ENCODE peak calls at places on chromosomes 2 and 18, in eight cellular contexts. One of them, this sample, is unnamed.

GRCh38 chr2:241771286-241772062 is 5.1 kb upstream of the GAL3ST2 start:
- DNase-seq in activated T-helper 2 cell treated with anti-CD3 and anti-CD28 coated beads, Interferon-gamma antibody, Interleukin-2, Interleukin-4, amounts not matched to agents 10 μg/mL and 5 μg/mL and 100 μg/mL, durations not matched to agents 14 hours and 24 hours and 36 hours: no peak
- DNase-seq in heart left ventricle: no peak
- DNase-seq in stimulated activated naive CD8-positive, alpha-beta T cell treated with anti-CD3 and anti-CD28 coated beads, Interleukin-15, amount 100 ng/mL, for 72 hours: no peak
- DNase-seq in GM23338: no peak
- DNase-seq in fibroblast of gingiva: peak
- DNase-seq in left lobe of liver: peak
- DNase-seq in aorta: no peak
- DNase-seq in this sample: no peak

GRCh38 chr2:31312898-31313297 is 78.9 kb downstream of the EHD3 start:
- DNase-seq in heart left ventricle: no peak
- DNase-seq in stimulated activated naive CD8-positive, alpha-beta T cell treated with anti-CD3 and anti-CD28 coated beads, Interleukin-15, amount 100 ng/mL, for 72 hours: no peak
- DNase-seq in left lobe of liver: no peak
- DNase-seq in activated T-helper 2 cell treated with anti-CD3 and anti-CD28 coated beads, Interferon-gamma antibody, Interleukin-2, Interleukin-4, amounts not matched to agents 10 μg/mL and 5 μg/mL and 100 μg/mL, durations not matched to agents 14 hours and 24 hours and 36 hours: no peak
- DNase-seq in fibroblast of gingiva: peak
- DNase-seq in GM23338: no peak
- DNase-seq in aorta: no peak
- DNase-seq in this sample: no peak

GRCh38 chr2:1595274-1595673 is 149.0 kb downstream of the PXDN start:
- DNase-seq in heart left ventricle: no peak
- DNase-seq in GM23338: no peak
- DNase-seq in left lobe of liver: no peak
- DNase-seq in fibroblast of gingiva: no peak
- DNase-seq in aorta: no peak
- DNase-seq in activated T-helper 2 cell treated with anti-CD3 and anti-CD28 coated beads, Interferon-gamma antibody, Interleukin-2, Interleukin-4, amounts not matched to agents 10 μg/mL and 5 μg/mL and 100 μg/mL, durations not matched to agents 14 hours and 24 hours and 36 hours: no peak
- DNase-seq in stimulated activated naive CD8-positive, alpha-beta T cell treated with anti-CD3 and anti-CD28 coated beads, Interleukin-15, amount 100 ng/mL, for 72 hours: no peak
- DNase-seq in this sample: no peak

GRCh38 chr2:25454824-25455611 is 113.3 kb upstream of the DNMT3A start:
- DNase-seq in activated T-helper 2 cell treated with anti-CD3 and anti-CD28 coated beads, Interferon-gamma antibody, Interleukin-2, Interleukin-4, amounts not matched to agents 10 μg/mL and 5 μg/mL and 100 μg/mL, durations not matched to agents 14 hours and 24 hours and 36 hours: no peak
- DNase-seq in heart left ventricle: no peak
- DNase-seq in stimulated activated naive CD8-positive, alpha-beta T cell treated with anti-CD3 and anti-CD28 coated beads, Interleukin-15, amount 100 ng/mL, for 72 hours: no peak
- DNase-seq in aorta: no peak
- DNase-seq in fibroblast of gingiva: no peak
- DNase-seq in left lobe of liver: no peak
- DNase-seq in GM23338: no peak
- DNase-seq in this sample: no peak

GRCh38 chr2:108354171-108354570 is 23.6 kb upstream of the SULT1C4 start:
- DNase-seq in aorta: no peak
- DNase-seq in heart left ventricle: no peak
- DNase-seq in stimulated activated naive CD8-positive, alpha-beta T cell treated with anti-CD3 and anti-CD28 coated beads, Interleukin-15, amount 100 ng/mL, for 72 hours: no peak
- DNase-seq in GM23338: no peak
- DNase-seq in left lobe of liver: no peak
- DNase-seq in activated T-helper 2 cell treated with anti-CD3 and anti-CD28 coated beads, Interferon-gamma antibody, Interleukin-2, Interleukin-4, amounts not matched to agents 10 μg/mL and 5 μg/mL and 100 μg/mL, durations not matched to agents 14 hours and 24 hours and 36 hours: no peak
- DNase-seq in fibroblast of gingiva: peak
- DNase-seq in this sample: no peak

GRCh38 chr2:120431386-120432292 is 85.7 kb downstream of the INHBB start:
- DNase-seq in GM23338: no peak
- DNase-seq in left lobe of liver: peak
- DNase-seq in stimulated activated naive CD8-positive, alpha-beta T cell treated with anti-CD3 and anti-CD28 coated beads, Interleukin-15, amount 100 ng/mL, for 72 hours: no peak
- DNase-seq in heart left ventricle: no peak
- DNase-seq in fibroblast of gingiva: no peak
- DNase-seq in aorta: no peak
- DNase-seq in activated T-helper 2 cell treated with anti-CD3 and anti-CD28 coated beads, Interferon-gamma antibody, Interleukin-2, Interleukin-4, amounts not matched to agents 10 μg/mL and 5 μg/mL and 100 μg/mL, durations not matched to agents 14 hours and 24 hours and 36 hours: no peak
- DNase-seq in this sample: no peak

GRCh38 chr2:101258804-101259203 is 6.1 kb downstream of the CNOT11 start:
- DNase-seq in left lobe of liver: no peak
- DNase-seq in stimulated activated naive CD8-positive, alpha-beta T cell treated with anti-CD3 and anti-CD28 coated beads, Interleukin-15, amount 100 ng/mL, for 72 hours: no peak
- DNase-seq in GM23338: no peak
- DNase-seq in fibroblast of gingiva: no peak
- DNase-seq in heart left ventricle: no peak
- DNase-seq in activated T-helper 2 cell treated with anti-CD3 and anti-CD28 coated beads, Interferon-gamma antibody, Interleukin-2, Interleukin-4, amounts not matched to agents 10 μg/mL and 5 μg/mL and 100 μg/mL, durations not matched to agents 14 hours and 24 hours and 36 hours: no peak
- DNase-seq in aorta: no peak
- DNase-seq in this sample: no peak

GRCh38 chr2:69621440-69621839 is 22.1 kb downstream of the AAK1 start:
- DNase-seq in fibroblast of gingiva: no peak
- DNase-seq in stimulated activated naive CD8-positive, alpha-beta T cell treated with anti-CD3 and anti-CD28 coated beads, Interleukin-15, amount 100 ng/mL, for 72 hours: no peak
- DNase-seq in aorta: no peak
- DNase-seq in GM23338: no peak
- DNase-seq in heart left ventricle: no peak
- DNase-seq in activated T-helper 2 cell treated with anti-CD3 and anti-CD28 coated beads, Interferon-gamma antibody, Interleukin-2, Interleukin-4, amounts not matched to agents 10 μg/mL and 5 μg/mL and 100 μg/mL, durations not matched to agents 14 hours and 24 hours and 36 hours: no peak
- DNase-seq in left lobe of liver: no peak
- DNase-seq in this sample: no peak

GRCh38 chr2:207881902-207882301 is 112.2 kb upstream of the FZD5 start:
- DNase-seq in stimulated activated naive CD8-positive, alpha-beta T cell treated with anti-CD3 and anti-CD28 coated beads, Interleukin-15, amount 100 ng/mL, for 72 hours: no peak
- DNase-seq in left lobe of liver: no peak
- DNase-seq in heart left ventricle: no peak
- DNase-seq in fibroblast of gingiva: peak
- DNase-seq in activated T-helper 2 cell treated with anti-CD3 and anti-CD28 coated beads, Interferon-gamma antibody, Interleukin-2, Interleukin-4, amounts not matched to agents 10 μg/mL and 5 μg/mL and 100 μg/mL, durations not matched to agents 14 hours and 24 hours and 36 hours: no peak
- DNase-seq in aorta: no peak
- DNase-seq in GM23338: no peak
- DNase-seq in this sample: no peak

GRCh38 chr18:62536005-62536404 is 13.2 kb downstream of the ZCCHC2 start:
- DNase-seq in activated T-helper 2 cell treated with anti-CD3 and anti-CD28 coated beads, Interferon-gamma antibody, Interleukin-2, Interleukin-4, amounts not matched to agents 10 μg/mL and 5 μg/mL and 100 μg/mL, durations not matched to agents 14 hours and 24 hours and 36 hours: no peak
- DNase-seq in left lobe of liver: no peak
- DNase-seq in heart left ventricle: no peak
- DNase-seq in aorta: no peak
- DNase-seq in GM23338: no peak
- DNase-seq in fibroblast of gingiva: no peak
- DNase-seq in stimulated activated naive CD8-positive, alpha-beta T cell treated with anti-CD3 and anti-CD28 coated beads, Interleukin-15, amount 100 ng/mL, for 72 hours: no peak
- DNase-seq in this sample: no peak

GRCh38 chr2:3651686-3652516 is 6.1 kb upstream of the ALLC start:
- DNase-seq in activated T-helper 2 cell treated with anti-CD3 and anti-CD28 coated beads, Interferon-gamma antibody, Interleukin-2, Interleukin-4, amounts not matched to agents 10 μg/mL and 5 μg/mL and 100 μg/mL, durations not matched to agents 14 hours and 24 hours and 36 hours: peak
- DNase-seq in left lobe of liver: no peak
- DNase-seq in stimulated activated naive CD8-positive, alpha-beta T cell treated with anti-CD3 and anti-CD28 coated beads, Interleukin-15, amount 100 ng/mL, for 72 hours: peak
- DNase-seq in aorta: peak
- DNase-seq in GM23338: peak
- DNase-seq in fibroblast of gingiva: no peak
- DNase-seq in heart left ventricle: peak
- DNase-seq in this sample: peak

GRCh38 chr2:195671563-195671962 is 14.5 kb downstream of the SLC39A10 start:
- DNase-seq in activated T-helper 2 cell treated with anti-CD3 and anti-CD28 coated beads, Interferon-gamma antibody, Interleukin-2, Interleukin-4, amounts not matched to agents 10 μg/mL and 5 μg/mL and 100 μg/mL, durations not matched to agents 14 hours and 24 hours and 36 hours: no peak
- DNase-seq in stimulated activated naive CD8-positive, alpha-beta T cell treated with anti-CD3 and anti-CD28 coated beads, Interleukin-15, amount 100 ng/mL, for 72 hours: no peak
- DNase-seq in aorta: no peak
- DNase-seq in left lobe of liver: no peak
- DNase-seq in fibroblast of gingiva: no peak
- DNase-seq in heart left ventricle: no peak
- DNase-seq in GM23338: peak
- DNase-seq in this sample: no peak

GRCh38 chr2:59302683-59303082 is 1061.6 kb upstream of the FANCL start:
- DNase-seq in fibroblast of gingiva: no peak
- DNase-seq in activated T-helper 2 cell treated with anti-CD3 and anti-CD28 coated beads, Interferon-gamma antibody, Interleukin-2, Interleukin-4, amounts not matched to agents 10 μg/mL and 5 μg/mL and 100 μg/mL, durations not matched to agents 14 hours and 24 hours and 36 hours: no peak
- DNase-seq in heart left ventricle: no peak
- DNase-seq in stimulated activated naive CD8-positive, alpha-beta T cell treated with anti-CD3 and anti-CD28 coated beads, Interleukin-15, amount 100 ng/mL, for 72 hours: no peak
- DNase-seq in GM23338: no peak
- DNase-seq in aorta: no peak
- DNase-seq in left lobe of liver: no peak
- DNase-seq in this sample: no peak

GRCh38 chr2:47063159-47063930 is 91.8 kb downstream of the STPG4 start:
- DNase-seq in aorta: no peak
- DNase-seq in GM23338: no peak
- DNase-seq in stimulated activated naive CD8-positive, alpha-beta T cell treated with anti-CD3 and anti-CD28 coated beads, Interleukin-15, amount 100 ng/mL, for 72 hours: no peak
- DNase-seq in fibroblast of gingiva: no peak
- DNase-seq in activated T-helper 2 cell treated with anti-CD3 and anti-CD28 coated beads, Interferon-gamma antibody, Interleukin-2, Interleukin-4, amounts not matched to agents 10 μg/mL and 5 μg/mL and 100 μg/mL, durations not matched to agents 14 hours and 24 hours and 36 hours: no peak
- DNase-seq in heart left ventricle: no peak
- DNase-seq in left lobe of liver: no peak
- DNase-seq in this sample: no peak

GRCh38 chr2:101653469-101653868 is 44.0 kb upstream of the MAP4K4 start:
- DNase-seq in activated T-helper 2 cell treated with anti-CD3 and anti-CD28 coated beads, Interferon-gamma antibody, Interleukin-2, Interleukin-4, amounts not matched to agents 10 μg/mL and 5 μg/mL and 100 μg/mL, durations not matched to agents 14 hours and 24 hours and 36 hours: no peak
- DNase-seq in stimulated activated naive CD8-positive, alpha-beta T cell treated with anti-CD3 and anti-CD28 coated beads, Interleukin-15, amount 100 ng/mL, for 72 hours: no peak
- DNase-seq in GM23338: no peak
- DNase-seq in left lobe of liver: no peak
- DNase-seq in aorta: no peak
- DNase-seq in fibroblast of gingiva: no peak
- DNase-seq in heart left ventricle: no peak
- DNase-seq in this sample: no peak

GRCh38 chr18:69109686-69110085 is 291.0 kb upstream of the DOK6 start:
- DNase-seq in activated T-helper 2 cell treated with anti-CD3 and anti-CD28 coated beads, Interferon-gamma antibody, Interleukin-2, Interleukin-4, amounts not matched to agents 10 μg/mL and 5 μg/mL and 100 μg/mL, durations not matched to agents 14 hours and 24 hours and 36 hours: no peak
- DNase-seq in stimulated activated naive CD8-positive, alpha-beta T cell treated with anti-CD3 and anti-CD28 coated beads, Interleukin-15, amount 100 ng/mL, for 72 hours: no peak
- DNase-seq in aorta: no peak
- DNase-seq in GM23338: no peak
- DNase-seq in heart left ventricle: no peak
- DNase-seq in left lobe of liver: no peak
- DNase-seq in fibroblast of gingiva: peak
- DNase-seq in this sample: no peak

GRCh38 chr2:121567957-121568409 is 37.3 kb downstream of the RNU4ATAC start:
- DNase-seq in activated T-helper 2 cell treated with anti-CD3 and anti-CD28 coated beads, Interferon-gamma antibody, Interleukin-2, Interleukin-4, amounts not matched to agents 10 μg/mL and 5 μg/mL and 100 μg/mL, durations not matched to agents 14 hours and 24 hours and 36 hours: no peak
- DNase-seq in left lobe of liver: peak
- DNase-seq in heart left ventricle: no peak
- DNase-seq in GM23338: no peak
- DNase-seq in aorta: no peak
- DNase-seq in stimulated activated naive CD8-positive, alpha-beta T cell treated with anti-CD3 and anti-CD28 coated beads, Interleukin-15, amount 100 ng/mL, for 72 hours: no peak
- DNase-seq in fibroblast of gingiva: no peak
- DNase-seq in this sample: no peak

GRCh38 chr2:198322275-198322674 is 517.9 kb downstream of the PLCL1 start:
- DNase-seq in left lobe of liver: no peak
- DNase-seq in GM23338: peak
- DNase-seq in aorta: no peak
- DNase-seq in stimulated activated naive CD8-positive, alpha-beta T cell treated with anti-CD3 and anti-CD28 coated beads, Interleukin-15, amount 100 ng/mL, for 72 hours: no peak
- DNase-seq in heart left ventricle: no peak
- DNase-seq in activated T-helper 2 cell treated with anti-CD3 and anti-CD28 coated beads, Interferon-gamma antibody, Interleukin-2, Interleukin-4, amounts not matched to agents 10 μg/mL and 5 μg/mL and 100 μg/mL, durations not matched to agents 14 hours and 24 hours and 36 hours: no peak
- DNase-seq in fibroblast of gingiva: no peak
- DNase-seq in this sample: no peak